ENCODE peak calls at places on chromosomes 1 and 21, in seven cellular contexts. A is Peyer's patch, H is K562, C is adrenal gland, K is ovary, O is left ventricle myocardium inferior, Q is IMR-90. B is an unnamed sample. For H3K4me1, the result is how much of the 10 kb centered on the place peaks cover.

GRCh38 chr1:151639466-151639865 is 27.6 kb downstream of the SNX27 start:
- DNase-seq in H (no peak), A (no peak), Q (peak), C (no peak), K (no peak), O (no peak), B (no peak)

GRCh38 chr1:210214573-210215409 is 17.8 kb upstream of the SERTAD4 start:
- DNase-seq in O (no peak), A (no peak), C (no peak), K (no peak), H (no peak), Q (no peak), B (no peak)

GRCh38 chr1:25658791-25659431 is 42.3 kb downstream of the MAN1C1 start:
- DNase-seq in C (no peak), O (peak), Q (no peak), A (no peak), H (no peak), K (peak), B (no peak)

GRCh38 chr1:54287821-54288220 is 87.9 kb downstream of the MRPL37 start:
- DNase-seq in C (no peak), Q (peak), O (no peak), H (no peak), K (no peak), A (no peak), B (no peak)

GRCh38 chr1:62437273-62437945 is 560 bp downstream of the USP1 start:
- DNase-seq in H (no peak), O (no peak), C (peak), K (no peak), Q (no peak), A (peak), B (no peak)

GRCh38 chr1:47756006-47756405 is 241.2 kb downstream of the TRABD2B start:
- DNase-seq in C (no peak), H (no peak), Q (no peak), A (no peak), K (no peak), O (no peak), B (no peak)

GRCh38 chr21:45401054-45401518 is 3.9 kb upstream of the COL18A1 start:
- DNase-seq in O (no peak), H (no peak), C (no peak), K (no peak), A (no peak), Q (no peak), B (no peak)

GRCh38 chr1:41343790-41344679 is 17.2 kb upstream of the FOXO6 start:
- DNase-seq in C (peak), A (peak), O (no peak), Q (no peak), H (no peak), K (peak), B (no peak)

GRCh38 chr1:26854953-26855352 is 8.0 kb upstream of the SFN start:
- DNase-seq in Q (no peak), A (peak), K (no peak), O (no peak), H (no peak), C (no peak), B (no peak)

GRCh38 chr1:164479242-164479641 is 79.7 kb upstream of the PBX1 start:
- DNase-seq in Q (no peak), A (no peak), H (no peak), C (no peak), O (no peak), K (no peak), B (no peak)

GRCh38 chr1:228085287-228085926 is 2.9 kb downstream of the ARF1 start:
- DNase-seq in K (no peak), Q (peak), C (no peak), A (peak), H (peak), O (peak), B (peak)

GRCh38 chr1:57217905-57218304 is 206.0 kb downstream of the DAB1 start:
- DNase-seq in Q (no peak), A (no peak), H (no peak), O (no peak), K (no peak), C (no peak), B (no peak)

GRCh38 chr1:51093566-51093965 is 8.5 kb upstream of the C1orf185 start:
- DNase-seq in Q (peak), O (no peak), A (no peak), K (no peak), C (no peak), H (no peak), B (no peak)

GRCh38 chr1:88773540-88774150 is 89.6 kb downstream of the PKN2 start:
- DNase-seq in O (no peak), K (no peak), H (no peak), Q (peak), C (no peak), A (peak), B (no peak)

GRCh38 chr1:2213576-2214505 is 14.3 kb upstream of the SKI start:
- DNase-seq in H (no peak), Q (peak), A (no peak), K (peak), O (peak), C (peak), B (peak)

GRCh38 chr1:24643362-24644346 is 552 bp downstream of the SRRM1 start:
- DNase-seq in H (peak), Q (no peak), O (no peak), K (no peak), A (no peak), C (peak), B (no peak)

GRCh38 chr1:31581821-31582810 is 5.8 kb downstream of the TINAGL1 start:
- DNase-seq in C (no peak), H (no peak), Q (no peak), K (no peak), O (no peak), A (no peak), B (no peak)

GRCh38 chr1:218945050-218945449 is 228.6 kb upstream of the LYPLAL1 start:
- DNase-seq in O (no peak), H (no peak), A (no peak), C (no peak), K (no peak), Q (peak), B (no peak)

GRCh38 chr1:232629250-232630046 is 485 bp downstream of the SIPA1L2 start:
- DNase-seq in H (no peak), Q (no peak), C (peak), K (peak), A (peak), O (peak), B (peak)

GRCh38 chr1:77683836-77684148 is 1.3 kb upstream of the ZZZ3 start:
- DNase-seq in K (no peak), O (no peak), H (no peak), A (no peak), C (no peak), Q (no peak), B (no peak)

GRCh38 chr1:214002472-214002871 is 14.7 kb downstream of the PROX1 start:
- DNase-seq in A (no peak), K (no peak), H (peak), C (no peak), Q (peak), O (no peak), B (no peak)

GRCh38 chr1:43123031-43123430 is 49.1 kb downstream of the EBNA1BP2 start:
- DNase-seq in A (no peak), Q (no peak), O (no peak), C (no peak), K (no peak), H (no peak), B (no peak)

GRCh38 chr1:18907021-18907913 is 4.9 kb upstream of the ALDH4A1 start:
- DNase-seq in C (peak), O (peak), A (peak), K (peak), Q (peak), H (peak), B (peak)

GRCh38 chr1:45730075-45730779 is 20.2 kb downstream of the IPP start:
- DNase-seq in C (no peak), A (no peak), K (no peak), O (no peak), Q (no peak), H (no peak), B (no peak)

GRCh38 chr1:182600745-182601415 is 3.3 kb downstream of the RGS16 start:
- DNase-seq in Q (no peak), C (no peak), A (no peak), K (no peak), O (no peak), H (no peak), B (no peak)

GRCh38 chr1:182598296-182598695 is 5.9 kb downstream of the RGS16 start:
- DNase-seq in Q (no peak), K (no peak), C (no peak), H (no peak), A (no peak), O (no peak), B (no peak)

GRCh38 chr1:182601416-182601786 is 2.8 kb downstream of the RGS16 start:
- DNase-seq in K (peak), A (peak), C (peak), H (peak), O (peak), Q (peak), B (peak)

GRCh38 chr1:182600036-182600713 is 4.0 kb downstream of the RGS16 start:
- DNase-seq in K (no peak), O (no peak), C (no peak), Q (no peak), H (no peak), A (no peak), B (no peak)

GRCh38 chr1:182599339-182599738 is 4.8 kb downstream of the RGS16 start:
- DNase-seq in K (no peak), O (no peak), A (no peak), H (peak), C (no peak), Q (no peak), B (no peak)
- TF ChIP-seq CTCF in K (no peak), O (peak), A (no peak), H (peak), C (no peak), Q (no peak), B (peak)

GRCh38 chr1:17875171-17875881 is 120.2 kb downstream of the ACTL8 start:
- DNase-seq in H (no peak), A (no peak), C (no peak), Q (peak), K (no peak), O (no peak), B (no peak)
- H3K27ac ChIP-seq in H (no peak), A (no peak), C (no peak), Q (peak), K (no peak), O (peak), B (no peak)

GRCh38 chr21:27584266-27584665 is 617.4 kb upstream of the ADAMTS5 start:
- DNase-seq in Q (no peak), C (no peak), H (no peak), K (no peak), A (no peak), O (no peak), B (no peak)

GRCh38 chr21:27586986-27587385 is 620.1 kb upstream of the ADAMTS5 start:
- DNase-seq in O (no peak), Q (no peak), A (no peak), K (no peak), C (no peak), H (no peak), B (no peak)

GRCh38 chr21:27582946-27583270 is 616.0 kb upstream of the ADAMTS5 start:
- DNase-seq in A (no peak), K (no peak), H (no peak), O (no peak), Q (no peak), C (no peak), B (no peak)

GRCh38 chr21:27582246-27582945 is 615.5 kb upstream of the ADAMTS5 start:
- DNase-seq in H (no peak), K (no peak), O (no peak), Q (peak), A (no peak), C (no peak), B (no peak)

GRCh38 chr21:27586326-27586725 is 619.4 kb upstream of the ADAMTS5 start:
- DNase-seq in O (no peak), Q (no peak), A (no peak), C (no peak), H (no peak), K (no peak), B (no peak)
- H3K4me1 ChIP-seq in O (under half), Q (under half), A (under half), C (under half), H (under half), K (under half), B (under half)

DNA sequence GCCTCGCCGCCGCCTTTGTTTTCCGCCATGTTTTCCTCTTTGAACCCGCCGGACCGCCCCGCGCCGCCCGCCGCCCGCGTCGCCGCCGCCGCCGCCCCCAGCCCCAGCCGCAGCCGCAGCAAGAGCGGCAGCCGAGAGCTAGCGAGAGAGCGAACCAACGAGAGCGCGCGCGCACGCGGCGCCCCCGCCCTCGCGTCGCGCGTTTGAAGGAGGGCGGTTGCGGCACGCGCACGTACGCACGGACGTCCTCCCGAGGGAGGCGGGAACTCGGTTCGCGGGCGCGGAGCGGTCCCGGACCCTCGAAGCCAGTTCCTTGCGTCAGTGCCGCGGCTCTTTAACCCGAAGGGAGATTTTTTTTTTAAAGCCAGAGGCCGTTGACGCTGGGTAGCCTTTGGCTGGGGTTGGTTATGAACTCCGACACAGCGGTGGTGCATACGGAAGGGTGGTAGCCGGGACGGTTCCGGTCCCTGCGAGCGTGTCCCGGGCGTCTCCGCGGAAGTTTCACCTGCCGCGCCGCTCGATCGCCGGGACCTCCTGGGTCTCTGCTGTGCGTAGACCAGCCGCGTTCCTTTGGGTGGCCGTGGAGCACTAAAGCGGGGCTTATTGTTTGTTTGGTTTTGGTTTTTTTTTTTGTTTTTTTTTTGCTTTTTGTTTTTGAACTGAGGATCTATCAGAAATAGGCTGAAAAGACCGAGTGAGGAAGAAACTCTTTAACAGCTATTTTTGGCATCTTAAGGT is at the start of gene TRIM33:
- DNase-seq in O (peak), H (peak), C (peak), K (peak), A (peak), Q (peak), B (peak)
- TF ChIP-seq CTCF in O (no peak), H (no peak), C (no peak), K (no peak), A (no peak), Q (no peak), B (no peak)

DNA sequence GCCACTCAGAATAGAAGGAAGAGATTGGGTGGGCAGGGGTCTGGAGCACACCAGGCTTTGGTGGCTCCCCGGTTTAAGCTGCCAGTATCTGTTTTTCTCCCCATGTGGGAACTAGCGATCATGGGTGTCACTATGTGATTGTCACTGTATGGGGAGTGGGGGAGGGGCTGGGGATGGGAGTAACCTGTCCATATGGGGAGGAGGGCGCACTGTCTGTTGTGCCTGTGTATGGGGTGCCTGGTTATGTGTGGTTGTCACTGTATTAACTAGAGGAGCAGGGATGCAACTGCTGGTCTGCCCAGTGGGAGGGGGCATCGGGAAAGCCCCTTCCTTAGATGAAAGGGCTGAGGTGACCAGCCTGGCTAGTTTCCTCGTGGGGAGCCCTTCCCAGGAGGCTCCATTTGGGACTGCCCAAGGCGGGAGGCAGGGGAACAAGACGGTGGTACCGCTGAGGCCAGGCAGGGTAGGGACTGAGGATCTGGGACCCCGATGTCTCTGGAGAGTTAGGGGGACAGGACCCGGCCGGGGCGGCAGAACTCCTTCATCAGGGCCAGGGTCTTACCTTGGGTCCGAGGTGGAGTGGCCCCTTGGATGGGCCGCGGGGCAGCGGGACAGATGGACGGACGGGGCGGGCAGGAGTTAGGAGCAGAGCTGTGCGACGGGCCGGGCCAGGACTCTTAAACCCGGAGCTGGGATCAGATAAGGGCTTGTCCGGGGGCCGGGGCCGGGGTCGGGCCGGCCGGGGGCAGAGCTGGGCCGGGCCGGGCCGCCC is at the start of gene KCNJ10:
- DNase-seq in C (no peak), A (no peak), O (no peak), K (no peak), Q (no peak), H (no peak), B (no peak)
- H3K27ac ChIP-seq in C (no peak), A (no peak), O (no peak), K (no peak), Q (no peak), H (no peak), B (peak)

GRCh38 chr1:205517288-205517687 is 12.8 kb downstream of the CDK18 start:
- DNase-seq in A (no peak), O (no peak), C (no peak), K (no peak), H (no peak), Q (no peak), B (no peak)

GRCh38 chr1:205516362-205516761 is 11.9 kb downstream of the CDK18 start:
- DNase-seq in C (no peak), O (no peak), Q (no peak), K (no peak), H (no peak), A (no peak), B (no peak)

GRCh38 chr1:205517763-205518162 is 13.3 kb downstream of the CDK18 start:
- DNase-seq in C (no peak), O (no peak), H (no peak), A (no peak), K (no peak), Q (no peak), B (no peak)

GRCh38 chr1:205514211-205515142 is 10.0 kb downstream of the CDK18 start:
- DNase-seq in H (no peak), O (no peak), Q (no peak), C (no peak), K (no peak), A (no peak), B (no peak)

GRCh38 chr1:205515781-205516253 is 11.3 kb downstream of the CDK18 start:
- DNase-seq in H (peak), O (peak), A (no peak), Q (no peak), K (peak), C (no peak), B (no peak)
- H3K4me1 ChIP-seq in H (under half), O (half or more), A (under half), Q (under half), K (under half), C (under half), B (half or more)

DNA sequence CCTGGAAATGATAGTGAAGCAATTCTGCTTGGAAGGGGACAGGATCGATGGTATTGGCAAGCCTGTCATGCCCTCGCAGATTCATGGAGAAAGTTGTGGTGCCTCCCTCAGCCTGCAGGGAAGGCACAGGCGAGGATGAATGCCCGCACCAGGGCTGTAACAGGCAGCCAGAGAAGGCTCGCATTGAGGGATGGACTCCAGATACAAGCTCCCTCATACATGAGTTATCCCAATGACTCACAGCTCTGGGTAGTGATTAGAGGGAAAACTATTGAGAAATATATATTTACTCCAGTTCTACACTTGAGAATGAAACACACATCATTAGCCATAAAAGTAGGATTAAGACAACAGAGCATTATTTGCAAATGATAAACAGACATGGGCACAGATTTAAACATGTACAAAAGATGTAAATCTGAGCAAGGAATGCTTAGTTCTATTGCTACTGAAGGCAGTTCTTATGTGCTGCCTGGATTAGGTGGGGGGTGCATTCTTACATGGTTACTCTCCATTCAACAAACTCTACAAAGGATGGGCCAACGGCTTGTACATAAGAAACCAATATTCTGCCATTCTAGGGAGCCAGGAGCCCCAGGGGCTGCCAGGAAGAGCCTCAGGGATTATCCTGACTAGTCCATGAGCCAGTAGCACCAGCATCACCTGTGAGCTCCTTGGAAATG is 98.0 kb downstream of the CSMD2 start:
- DNase-seq in A (no peak), K (no peak), C (no peak), H (no peak), Q (peak), O (no peak), B (no peak)
- TF ChIP-seq CTCF in A (no peak), K (no peak), C (no peak), H (no peak), Q (no peak), O (no peak), B (no peak)